ENCODE peak calls at places on chromosomes 13 and 19, in four cellular contexts. Y is esophagus squamous epithelium, Z is K562, X is suprapubic skin. W is an unnamed sample.

GRCh38 chr19:35095667-35096368 is 19.8 kb upstream of the FXYD3 start:
- DNase-seq in Z (peak), X (no peak), Y (no peak), W (no peak)

GRCh38 chr19:18159810-18160209 is 6.8 kb downstream of the PIK3R2 start:
- DNase-seq in X (no peak), Y (no peak), Z (no peak), W (no peak)

GRCh38 chr13:35621989-35622388 is 145.5 kb upstream of the MAB21L1 start:
- DNase-seq in Y (no peak), X (no peak), Z (no peak), W (no peak)

GRCh38 chr13:37747071-37747612 is 122.4 kb downstream of the TRPC4 start:
- DNase-seq in X (no peak), Z (no peak), Y (no peak), W (no peak)

GRCh38 chr19:45442927-45443461 is 19.3 kb upstream of the ERCC1 start:
- DNase-seq in X (no peak), Z (peak), Y (no peak), W (peak)

GRCh38 chr13:49023441-49023840 is 47.7 kb downstream of the FNDC3A start:
- DNase-seq in Z (no peak), X (no peak), Y (no peak), W (no peak)

GRCh38 chr19:39890755-39891551 is 43.5 kb downstream of the FCGBP start:
- DNase-seq in X (peak), Y (no peak), Z (no peak), W (no peak)

GRCh38 chr13:112545866-112546265 is 42.1 kb downstream of the TUBGCP3 start:
- DNase-seq in Z (no peak), X (no peak), Y (no peak), W (no peak)

GRCh38 chr13:98454389-98454881 is 122.5 kb downstream of the STK24 start:
- DNase-seq in Z (no peak), Y (no peak), X (no peak), W (no peak)

GRCh38 chr19:19342086-19343015 is 21.7 kb downstream of the MAU2 start:
- DNase-seq in Z (peak), Y (no peak), X (no peak), W (peak)

GRCh38 chr13:67119481-67119883 is 110.7 kb downstream of the PCDH9 start:
- DNase-seq in Z (no peak), X (no peak), Y (no peak), W (no peak)

GRCh38 chr19:38204728-38205127 is 19.3 kb downstream of the DPF1 start:
- DNase-seq in Y (no peak), Z (no peak), X (no peak), W (no peak)

GRCh38 chr19:33446918-33447293 is 73.4 kb downstream of the CEBPG start:
- DNase-seq in Y (no peak), X (no peak), Z (no peak), W (no peak)

GRCh38 chr19:12867120-12868099 is 13.8 kb downstream of the DNASE2 start:
- DNase-seq in Z (peak), Y (no peak), X (no peak), W (peak)

GRCh38 chr13:68234278-68234677 is 1004.1 kb upstream of the PCDH9 start:
- DNase-seq in Y (no peak), Z (no peak), X (no peak), W (peak)

GRCh38 chr19:34224996-34225658 is 29.2 kb upstream of the GARRE1 start:
- DNase-seq in Z (no peak), X (no peak), Y (no peak), W (no peak)

GRCh38 chr13:46341112-46341711 is 45.8 kb downstream of the RUBCNL start:
- DNase-seq in Y (no peak), Z (no peak), X (no peak), W (no peak)

GRCh38 chr13:85650613-85651012 is 148.6 kb downstream of the SLITRK6 start:
- DNase-seq in Z (no peak), X (no peak), Y (no peak), W (no peak)

GRCh38 chr19:8877854-8878705 is 45.9 kb downstream of the MBD3L1 start:
- DNase-seq in X (no peak), Z (peak), Y (no peak), W (no peak)

DNA sequence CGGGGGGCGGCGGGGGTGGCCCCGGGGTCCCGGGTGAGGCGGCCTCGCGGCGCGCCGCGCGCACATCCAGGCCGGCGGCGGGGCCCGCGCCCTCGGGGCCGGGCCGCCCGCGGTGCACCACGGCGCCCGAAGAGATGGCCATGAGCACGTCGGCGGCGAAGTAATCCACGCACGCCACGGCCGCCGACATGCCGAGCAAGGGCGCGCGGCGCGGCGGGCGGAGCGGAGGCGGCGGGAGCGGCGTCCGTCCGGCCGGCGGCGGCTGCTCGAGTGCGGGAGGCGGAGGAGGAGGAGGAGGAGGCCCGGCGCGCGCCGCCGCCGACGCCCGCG is at the start of gene KLF16:
- DNase-seq in Z (no peak), Y (no peak), X (no peak), W (no peak)
- TF ChIP-seq POLR2A in Z (no peak), Y (no peak), X (peak), W (no peak)

GRCh38 chr13:114140131-114140908 is 7.9 kb upstream of the RASA3 start:
- DNase-seq in Y (no peak), Z (no peak), X (no peak), W (peak)
- TF ChIP-seq POLR2A in Y (no peak), Z (no peak), X (no peak), W (no peak)

DNA sequence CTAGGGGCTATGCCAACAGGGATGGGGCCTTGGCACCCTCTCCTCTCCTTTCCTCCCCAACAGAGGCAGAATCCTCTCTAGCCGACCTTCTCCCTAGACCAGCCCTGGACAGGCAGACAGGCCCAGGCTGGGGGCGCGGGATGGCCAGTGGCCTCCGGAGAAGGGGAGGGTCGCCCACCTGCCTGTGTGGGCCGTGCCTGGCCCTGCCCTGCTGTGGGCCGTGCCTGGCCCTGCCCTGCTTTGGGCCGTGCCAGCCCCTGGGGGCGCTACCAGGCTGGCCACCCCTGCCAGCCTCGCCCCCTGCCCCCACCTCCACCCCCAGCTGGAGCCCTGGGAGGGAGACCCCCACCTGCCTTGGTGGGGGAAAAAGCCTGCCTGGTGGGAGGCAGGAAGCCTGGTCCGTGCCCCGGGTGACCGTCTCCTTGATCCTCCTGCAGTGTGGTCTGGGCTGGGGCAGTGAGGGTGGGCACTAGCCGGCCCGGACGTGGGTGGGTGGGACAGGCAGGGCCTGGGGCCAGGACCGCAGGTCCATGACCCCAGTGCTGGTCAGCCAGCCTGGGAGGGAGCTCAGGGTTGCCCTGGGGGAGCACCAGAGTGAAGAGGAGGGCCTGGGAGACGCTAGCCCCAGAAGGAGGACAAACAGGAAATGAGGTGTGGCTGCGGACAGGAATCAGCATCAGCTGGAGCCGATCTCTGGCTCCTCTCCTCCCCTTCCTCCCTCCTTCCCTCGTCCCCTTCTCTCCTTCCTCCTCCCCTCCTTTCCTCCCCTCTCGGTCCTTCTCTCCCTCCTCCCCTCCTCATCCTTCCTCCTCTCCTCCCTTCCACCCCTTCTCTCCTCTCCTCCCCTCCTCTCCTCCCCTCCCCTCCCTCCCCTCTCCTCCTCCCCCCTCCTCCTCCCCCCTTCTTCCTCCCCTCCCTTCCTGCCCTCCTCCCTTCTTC is 5.1 kb upstream of the MKNK2 start:
- DNase-seq in Y (no peak), X (no peak), Z (peak), W (no peak)
- TF ChIP-seq POLR2A in Y (no peak), X (no peak), Z (peak), W (peak)

GRCh38 chr19:30717381-30717780 is 345.2 kb downstream of the ZNF536 start:
- DNase-seq in X (no peak), Z (no peak), Y (no peak), W (no peak)

GRCh38 chr19:30719991-30720329 is 347.8 kb downstream of the ZNF536 start:
- DNase-seq in X (peak), Z (no peak), Y (no peak), W (no peak)

GRCh38 chr19:30719189-30719990 is 347.2 kb downstream of the ZNF536 start:
- DNase-seq in X (peak), Z (peak), Y (no peak), W (peak)

GRCh38 chr19:30718728-30719127 is 346.5 kb downstream of the ZNF536 start:
- DNase-seq in Z (no peak), Y (no peak), X (no peak), W (no peak)

GRCh38 chr19:30718014-30718413 is 345.8 kb downstream of the ZNF536 start:
- DNase-seq in X (no peak), Z (no peak), Y (no peak), W (no peak)
- TF ChIP-seq POLR2A in X (no peak), Z (no peak), Y (no peak), W (no peak)